ENCODE peak calls at places on chromosome 9, in ten cellular contexts. G is CD4-positive, CD25-positive, alpha-beta regulatory T cell; R is choroid plexus epithelial cell; K is uterus; B is left cardiac atrium; V is HCT116; T is DMS153; D is NCI-H1930; L is COR-L47; A is NCI-H345. E is an unnamed sample.

GRCh38 chr9:80114241-80114640 is 542.5 kb downstream of the TLE4 start:
- DNase-seq in D (no peak), G (no peak), T (no peak), V (no peak), L (no peak), R (no peak), A (no peak), K (no peak), B (no peak), E (no peak)

GRCh38 chr9:129740174-129740573 is 12.7 kb downstream of the PTGES start:
- DNase-seq in T (no peak), V (no peak), D (no peak), B (no peak), R (no peak), L (no peak), K (no peak), G (no peak), A (no peak), E (no peak)

GRCh38 chr9:122327175-122327574 is 43.6 kb upstream of the PTGS1 start:
- DNase-seq in T (no peak), B (no peak), R (no peak), L (no peak), D (no peak), G (no peak), V (no peak), K (no peak), A (no peak), E (no peak)

GRCh38 chr9:87640385-87640795 is 85.5 kb upstream of the CTSL start:
- DNase-seq in K (no peak), R (peak), T (peak), A (peak), G (no peak), D (no peak), B (peak), V (no peak), L (no peak), E (no peak)

GRCh38 chr9:81035171-81035570 is 654.2 kb downstream of the TLE1 start:
- DNase-seq in D (no peak), T (no peak), L (no peak), B (no peak), K (peak), G (no peak), V (no peak), A (no peak), R (peak), E (no peak)

GRCh38 chr9:91419222-91420191 is 4.1 kb downstream of the NFIL3 start:
- DNase-seq in L (no peak), D (peak), R (peak), T (no peak), A (no peak), B (peak), K (peak), V (peak), G (no peak), E (no peak)

GRCh38 chr9:5949103-5949699 is 58.5 kb downstream of the MLANA start:
- DNase-seq in T (peak), D (no peak), G (peak), R (peak), A (no peak), V (no peak), L (no peak), B (no peak), K (no peak), E (no peak)

GRCh38 chr9:84513473-84513872 is 156.1 kb upstream of the NTRK2 start:
- DNase-seq in B (no peak), R (no peak), A (no peak), D (no peak), T (no peak), L (no peak), G (no peak), K (no peak), V (no peak), E (no peak)

GRCh38 chr9:78213696-78214095 is 22.2 kb upstream of the CEP78 start:
- DNase-seq in B (no peak), G (peak), A (no peak), K (no peak), D (no peak), T (peak), V (no peak), R (peak), L (no peak), E (no peak)

GRCh38 chr9:131323629-131324028 is 34.1 kb downstream of the PLPP7 start:
- DNase-seq in K (no peak), D (no peak), A (no peak), L (no peak), V (no peak), G (no peak), T (no peak), R (no peak), B (peak), E (no peak)

GRCh38 chr9:131179561-131180219 is 54.3 kb downstream of the NUP214 start:
- DNase-seq in A (no peak), V (no peak), L (no peak), T (no peak), D (no peak), G (no peak), B (no peak), K (no peak), R (peak), E (no peak)

GRCh38 chr9:124769451-124770358 is 1.4 kb downstream of the NR6A1 start:
- DNase-seq in B (no peak), G (peak), T (peak), D (no peak), L (no peak), R (no peak), A (no peak), V (peak), K (no peak), E (peak)

GRCh38 chr9:83457005-83457404 is 81.2 kb downstream of the FRMD3 start:
- DNase-seq in R (no peak), T (no peak), K (no peak), V (no peak), L (no peak), B (no peak), A (no peak), D (no peak), G (no peak), E (no peak)

GRCh38 chr9:132020845-132021510 is 58.7 kb downstream of the MED27 start:
- DNase-seq in V (no peak), T (peak), B (no peak), L (no peak), R (no peak), A (no peak), G (no peak), K (no peak), D (no peak), E (no peak)

GRCh38 chr9:108664309-108665255 is 191.2 kb downstream of the ACTL7B start:
- DNase-seq in G (no peak), A (peak), R (no peak), V (no peak), L (no peak), B (no peak), D (no peak), T (no peak), K (no peak), E (no peak)

GRCh38 chr9:129726322-129727160 is 26.3 kb downstream of the PTGES start:
- DNase-seq in L (peak), T (peak), K (peak), R (peak), D (peak), A (peak), B (peak), G (peak), V (peak), E (peak)

E was measured in endothelial cell.